ENCODE peak calls at places on chromosomes 6 and 20, in four cellular contexts. S, C, V and P are unnamed samples.

GRCh38 chr6:144897441-144897921 is 612.3 kb downstream of the UTRN start:
- DNase-seq in S (peak), C (peak), V (peak), P (no peak)

GRCh38 chr6:4908062-4908461 is 95.8 kb downstream of the RPP40 start:
- DNase-seq in S (no peak), C (no peak), V (no peak), P (no peak)

GRCh38 chr6:21278078-21278790 is 315.3 kb upstream of the SOX4 start:
- DNase-seq in S (no peak), C (no peak), V (no peak), P (no peak)

GRCh38 chr6:146358341-146359046 is 185.1 kb upstream of the RAB32 start:
- DNase-seq in S (no peak), C (peak), V (no peak), P (no peak)

GRCh38 chr20:24045621-24046020 is 57.0 kb upstream of the GGTLC1 start:
- DNase-seq in S (no peak), C (no peak), V (no peak), P (no peak)

GRCh38 chr20:58514321-58515239 is 619 bp downstream of the APCDD1L start:
- DNase-seq in S (no peak), C (no peak), V (peak), P (no peak)

GRCh38 chr6:12584631-12585405 is 131.7 kb upstream of the PHACTR1 start:
- DNase-seq in S (no peak), C (no peak), V (no peak), P (no peak)

GRCh38 chr20:63100926-63101699 is 94.3 kb upstream of the BHLHE23 start:
- DNase-seq in S (no peak), C (no peak), V (no peak), P (no peak)

GRCh38 chr6:94052754-94053153 is 633.4 kb upstream of the EPHA7 start:
- DNase-seq in S (no peak), C (peak), V (no peak), P (no peak)

GRCh38 chr6:129844118-129844891 is 16.8 kb downstream of the TMEM244 start:
- DNase-seq in S (peak), C (no peak), V (peak), P (peak)

GRCh38 chr6:45454008-45454911 is 76.5 kb upstream of the SUPT3H start:
- DNase-seq in S (no peak), C (no peak), V (peak), P (no peak)

GRCh38 chr6:145875496-145876244 is 61.1 kb upstream of the FBXO30 start:
- DNase-seq in S (no peak), C (no peak), V (no peak), P (no peak)

GRCh38 chr6:127117979-127118504 is 429 bp upstream of the RSPO3 start:
- DNase-seq in S (no peak), C (no peak), V (no peak), P (peak)

GRCh38 chr20:40370800-40371199 is 318.2 kb downstream of the MAFB start:
- DNase-seq in S (no peak), C (no peak), V (no peak), P (no peak)

GRCh38 chr6:21846541-21847451 is 253.2 kb downstream of the SOX4 start:
- DNase-seq in S (no peak), C (no peak), V (peak), P (peak)

GRCh38 chr6:17721671-17722070 is 14.9 kb upstream of the NUP153 start:
- DNase-seq in S (no peak), C (no peak), V (no peak), P (no peak)

GRCh38 chr6:37459981-37460800 is 27.2 kb downstream of the CMTR1 start:
- DNase-seq in S (no peak), C (no peak), V (no peak), P (peak)

GRCh38 chr20:43543138-43543537 is 15.7 kb upstream of the SGK2 start:
- DNase-seq in S (no peak), C (no peak), V (no peak), P (no peak)

GRCh38 chr6:15479761-15480160 is 183.1 kb downstream of the DTNBP1 start:
- DNase-seq in S (no peak), C (no peak), V (no peak), P (no peak)

GRCh38 chr20:37346526-37347346 is 796 bp downstream of the SRC start:
- DNase-seq in S (no peak), C (no peak), V (no peak), P (peak)

GRCh38 chr20:63361507-63362425 is 617 bp upstream of the CHRNA4 start:
- DNase-seq in S (no peak), C (no peak), V (no peak), P (no peak)

GRCh38 chr6:162442675-162443074 is 284.9 kb downstream of the PRKN start:
- DNase-seq in S (no peak), C (peak), V (no peak), P (peak)

GRCh38 chr6:30889921-30890645 is 5.8 kb downstream of the DDR1 start:
- DNase-seq in S (no peak), C (no peak), V (no peak), P (peak)

GRCh38 chr6:81767163-81768000 is 14.9 kb upstream of the TENT5A start:
- DNase-seq in S (no peak), C (peak), V (peak), P (no peak)

GRCh38 chr6:15602144-15602543 is 60.7 kb downstream of the DTNBP1 start:
- DNase-seq in S (no peak), C (no peak), V (no peak), P (no peak)

GRCh38 chr6:29696147-29697129 is 15.5 kb upstream of the ZFP57 start:
- DNase-seq in S (no peak), C (peak), V (no peak), P (no peak)

GRCh38 chr6:168968228-168968627 is 285.4 kb downstream of the THBS2 start:
- DNase-seq in S (no peak), C (no peak), V (peak), P (no peak)

GRCh38 chr6:43461936-43462335 is 6.6 kb upstream of the DLK2 start:
- DNase-seq in S (no peak), C (no peak), V (no peak), P (no peak)

GRCh38 chr6:150448221-150448620 is 79.4 kb downstream of the IYD start:
- DNase-seq in S (no peak), C (no peak), V (no peak), P (no peak)

GRCh38 chr20:32674362-32674789 is 635 bp upstream of the C20orf203 start:
- DNase-seq in S (peak), C (peak), V (peak), P (peak)

GRCh38 chr6:43992783-43993505 is 134.3 kb downstream of the MRPL14 start:
- DNase-seq in S (no peak), C (no peak), V (no peak), P (no peak)

GRCh38 chr6:134063121-134063965 is 10.9 kb upstream of the SLC2A12 start:
- DNase-seq in S (no peak), C (no peak), V (peak), P (no peak)

GRCh38 chr6:21277601-21278043 is 315.9 kb upstream of the SOX4 start:
- DNase-seq in S (peak), C (peak), V (no peak), P (no peak)

GRCh38 chr6:154474636-154475428 is 35.7 kb downstream of the CNKSR3 start:
- DNase-seq in S (peak), C (peak), V (peak), P (no peak)

GRCh38 chr6:89079611-89080213 is 839 bp upstream of the PNRC1 start:
- DNase-seq in S (no peak), C (no peak), V (peak), P (peak)

GRCh38 chr6:100913400-100914276 is 32.5 kb upstream of the ASCC3 start:
- DNase-seq in S (no peak), C (no peak), V (peak), P (no peak)

GRCh38 chr6:45830441-45831139 is 185.1 kb downstream of the CLIC5 start:
- DNase-seq in S (no peak), C (no peak), V (no peak), P (no peak)

GRCh38 chr6:7124114-7124513 is 16.4 kb downstream of the RREB1 start:
- DNase-seq in S (no peak), C (no peak), V (no peak), P (no peak)

GRCh38 chr6:7129360-7129759 is 21.6 kb downstream of the RREB1 start:
- DNase-seq in S (no peak), C (no peak), V (no peak), P (no peak)

GRCh38 chr6:7125290-7125689 is 17.5 kb downstream of the RREB1 start:
- DNase-seq in S (no peak), C (no peak), V (no peak), P (no peak)

GRCh38 chr6:7124631-7125030 is 16.9 kb downstream of the RREB1 start:
- DNase-seq in S (no peak), C (no peak), V (peak), P (no peak)

GRCh38 chr6:7126759-7127158 is 19.0 kb downstream of the RREB1 start:
- DNase-seq in S (no peak), C (no peak), V (no peak), P (no peak)
- TF ChIP-seq RAD21 in S (no peak), C (no peak), V (no peak), P (no peak)

DNA sequence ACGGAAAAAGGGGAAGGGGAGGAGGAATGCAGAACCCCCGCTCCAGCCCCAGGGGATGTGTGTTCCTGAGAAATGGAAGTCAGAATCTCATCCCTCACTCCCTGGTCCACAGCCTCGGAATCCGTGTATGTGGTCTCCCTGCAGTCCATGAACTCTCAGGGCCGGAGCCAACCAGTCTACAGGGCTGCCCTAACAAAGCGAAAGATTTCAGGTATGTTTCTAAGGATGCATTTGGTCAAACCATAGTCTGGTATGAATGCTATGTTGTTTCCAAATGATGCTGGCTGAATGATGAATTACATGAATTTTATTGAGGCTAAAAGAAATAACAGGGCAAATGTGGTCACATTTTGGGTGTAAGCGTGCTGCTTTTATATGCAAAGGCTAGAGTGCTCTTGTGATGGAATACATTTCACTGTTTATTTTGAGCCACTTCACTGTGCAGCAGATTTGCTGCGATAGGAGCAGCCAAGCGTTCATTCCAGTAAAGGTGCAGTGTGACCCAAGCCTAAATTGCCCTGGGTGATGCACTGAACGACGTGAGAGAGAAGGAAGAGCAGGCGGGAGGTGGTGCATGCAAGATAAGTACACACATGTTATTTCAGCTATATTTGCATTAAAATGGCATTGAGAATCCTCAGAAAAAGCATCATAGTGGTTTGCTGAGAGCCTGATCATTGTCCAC is 52.4 kb downstream of the FNDC1 start:
- DNase-seq in S (no peak), C (no peak), V (no peak), P (no peak)
- H3K4me2 ChIP-seq in S (no peak), C (no peak), V (no peak), P (no peak)

DNA sequence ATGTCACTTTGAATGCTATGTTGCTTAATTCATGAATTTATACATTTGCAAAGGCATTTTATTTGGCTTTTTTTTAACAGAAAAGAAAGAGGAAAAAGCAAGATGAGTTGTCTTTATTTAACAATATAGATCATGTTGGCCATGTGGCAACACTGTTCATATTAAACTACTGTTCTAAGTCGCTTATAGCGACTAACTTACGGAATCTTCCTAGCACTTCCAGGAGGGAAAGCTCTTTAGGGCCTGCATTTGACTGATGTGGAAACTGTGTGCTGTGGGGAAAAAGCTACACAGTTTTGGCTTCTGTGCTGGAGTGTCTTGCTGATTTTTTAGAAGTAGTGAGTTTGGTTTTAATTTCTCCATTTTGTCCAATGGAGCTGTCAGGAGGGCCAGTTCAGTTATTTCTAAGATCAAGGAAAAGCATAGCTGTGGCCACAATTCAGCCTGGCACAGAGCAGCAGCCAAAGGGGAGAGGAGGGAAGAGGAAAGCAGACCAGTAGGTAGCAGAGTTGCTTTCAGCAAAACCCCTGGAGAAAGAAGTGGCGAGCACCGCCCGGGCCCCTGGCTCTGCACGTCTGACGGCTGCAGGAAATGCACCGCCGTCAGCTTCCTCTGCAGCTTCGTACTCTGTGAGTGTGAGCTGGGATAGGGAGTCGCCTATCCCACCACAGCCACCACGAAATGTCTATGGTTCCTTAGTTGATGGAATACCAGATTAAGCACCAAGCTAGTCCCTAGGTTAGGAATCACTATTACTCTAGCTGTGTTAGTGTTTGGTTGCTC is 80.2 kb upstream of the NAA20 start:
- DNase-seq in S (no peak), C (no peak), V (no peak), P (no peak)
- TF ChIP-seq RAD21 in S (no peak), C (no peak), V (no peak), P (no peak)

GRCh38 chr20:17944854-17945474 is 23.6 kb downstream of the SNX5 start:
- DNase-seq in S (no peak), C (no peak), V (no peak), P (no peak)

GRCh38 chr20:17946040-17946439 is 22.6 kb downstream of the SNX5 start:
- DNase-seq in S (no peak), C (no peak), V (no peak), P (no peak)

GRCh38 chr20:17941087-17941825 is 27.3 kb downstream of the SNX5 start:
- DNase-seq in S (no peak), C (no peak), V (no peak), P (no peak)

GRCh38 chr20:17941826-17942196 is 26.8 kb downstream of the SNX5 start:
- DNase-seq in S (no peak), C (no peak), V (no peak), P (no peak)

GRCh38 chr20:17943343-17943742 is 25.3 kb downstream of the SNX5 start:
- DNase-seq in S (no peak), C (no peak), V (no peak), P (no peak)
- H3K4me2 ChIP-seq in S (no peak), C (no peak), V (no peak), P (no peak)

DNA sequence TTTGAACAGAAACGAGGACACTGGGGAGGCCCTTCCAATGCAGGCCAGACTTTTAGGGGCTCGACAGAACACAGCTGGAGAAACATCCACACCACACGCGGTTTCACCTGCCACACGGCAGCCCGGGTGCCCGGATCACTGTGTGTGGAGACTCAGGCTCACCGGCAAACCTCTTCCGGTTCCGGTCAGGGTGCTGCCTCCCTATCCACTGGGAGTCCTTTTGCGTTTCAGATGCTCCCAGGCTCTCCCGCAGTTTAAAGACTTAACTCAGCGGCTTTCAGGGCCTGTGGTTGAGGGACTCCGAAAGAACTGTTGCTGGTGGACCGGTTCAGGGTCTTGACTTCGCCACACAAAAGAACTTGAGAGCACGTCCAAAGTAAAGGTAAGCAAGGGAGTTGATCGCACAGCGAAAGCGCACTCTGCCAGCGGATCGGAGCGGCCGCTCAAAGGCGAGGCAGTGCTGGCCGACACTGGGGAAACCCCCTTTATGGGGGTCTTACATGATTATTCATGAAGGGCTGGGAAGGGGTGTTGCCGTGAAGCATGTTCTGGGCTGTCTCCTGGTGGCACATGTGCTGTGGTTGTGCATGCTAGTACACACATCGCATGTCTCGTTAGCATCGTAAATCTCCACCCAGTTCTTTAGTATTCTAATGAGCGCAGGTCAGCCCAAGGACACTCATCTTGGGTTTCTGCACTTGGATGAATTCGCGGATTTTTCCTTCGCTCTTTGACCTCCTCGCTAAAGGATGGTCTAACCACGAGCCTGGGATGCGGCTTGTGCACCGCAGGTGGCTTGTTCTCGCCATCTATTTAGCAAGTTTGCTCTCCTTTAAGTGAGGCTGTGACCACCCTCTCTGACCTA is 180.3 kb downstream of the CDH26 start:
- DNase-seq in S (no peak), C (no peak), V (peak), P (no peak)
- TF ChIP-seq RAD21 in S (no peak), C (no peak), V (no peak), P (no peak)

DNA sequence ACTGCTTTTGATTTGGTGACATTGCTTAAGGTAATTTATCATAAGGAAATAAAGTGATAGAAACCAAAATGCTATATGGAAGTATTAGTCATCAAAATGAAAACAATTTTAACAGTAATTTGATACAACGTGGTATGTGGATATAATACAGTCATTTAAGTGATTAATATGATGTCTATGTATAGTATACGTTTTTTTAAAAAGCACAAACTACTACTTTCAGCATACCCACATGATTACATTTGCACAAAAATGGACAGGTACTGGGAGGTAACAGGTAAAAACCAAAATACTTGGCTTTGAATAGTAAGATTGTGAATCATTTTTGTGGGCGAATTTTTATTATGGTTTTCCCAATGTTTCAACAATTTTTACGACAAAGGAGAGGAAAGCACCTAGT is 97.6 kb downstream of the OGFRL1 start:
- DNase-seq in S (no peak), C (no peak), V (no peak), P (no peak)
- H3K4me2 ChIP-seq in S (no peak), C (peak), V (peak), P (no peak)

DNA sequence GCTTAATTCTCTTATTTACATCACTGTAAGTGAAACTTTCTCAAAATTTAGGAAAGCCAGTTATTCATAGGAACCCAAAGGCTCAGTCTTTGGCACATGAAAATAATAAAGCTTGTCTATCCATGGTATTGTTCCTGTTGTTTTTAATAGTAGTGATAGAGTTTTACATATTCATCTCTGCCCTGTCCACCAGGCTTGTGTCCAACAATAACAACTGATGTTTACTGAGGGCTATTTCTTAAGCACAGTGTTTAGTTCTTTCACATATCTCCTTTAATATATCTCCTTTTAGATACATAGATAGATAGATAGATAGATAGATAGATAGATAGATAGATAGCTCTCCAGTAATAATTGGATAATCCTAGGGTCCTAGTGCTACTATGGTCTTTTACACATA is 34.2 kb downstream of the FOXQ1 start:
- DNase-seq in S (no peak), C (no peak), V (peak), P (no peak)
- TF ChIP-seq RAD21 in S (no peak), C (no peak), V (no peak), P (no peak)

GRCh38 chr6:109977791-109978173 is 329 bp upstream of the GPR6 start:
- DNase-seq in S (no peak), C (no peak), V (no peak), P (no peak)
- H3K4me2 ChIP-seq in S (no peak), C (no peak), V (no peak), P (no peak)